ENCODE peak calls at places on chromosomes 3 and 15, in eight cellular contexts. S, O, U, W, Q, K, M and I are unnamed samples.

GRCh38 chr3:45455040-45455439 is 66.7 kb downstream of the LARS2 start:
- DNase-seq in S (no peak), O (no peak), U (no peak), W (no peak), Q (no peak), K (no peak), M (no peak), I (no peak)

GRCh38 chr15:55267401-55268053 is 22.1 kb downstream of the RAB27A start:
- DNase-seq in S (peak; percentile 20), O (peak; percentile 57), U (no peak), W (no peak), Q (no peak), K (no peak), M (peak; percentile 72), I (peak; percentile 66)

GRCh38 chr3:23944861-23945652 is at the start of gene NR1D2:
- DNase-seq in S (peak; percentile 79), O (peak; percentile 90), U (peak; percentile 77), W (peak; percentile 72), Q (peak; percentile 85), K (peak; percentile 96), M (peak; percentile 83), I (peak; percentile 90)

GRCh38 chr3:160400048-160400630 is 689 bp downstream of the SMC4 start:
- DNase-seq in S (no peak), O (peak; percentile 56), U (peak; percentile 49), W (peak; percentile 13), Q (peak; percentile 61), K (peak; percentile 57), M (peak; percentile 55), I (peak; percentile 71)

GRCh38 chr15:38187646-38188313 is 64.9 kb upstream of the SPRED1 start:
- DNase-seq in S (no peak), O (no peak), U (no peak), W (no peak), Q (no peak), K (no peak), M (no peak), I (no peak)

GRCh38 chr3:177410734-177411133 is 213.5 kb upstream of the TBL1XR1 start:
- DNase-seq in S (no peak), O (no peak), U (peak; percentile 97), W (no peak), Q (no peak), K (no peak), M (no peak), I (no peak)

GRCh38 chr15:100291106-100291505 is 50.7 kb downstream of the ADAMTS17 start:
- DNase-seq in S (no peak), O (no peak), U (no peak), W (no peak), Q (no peak), K (no peak), M (no peak), I (no peak)

GRCh38 chr3:169478566-169479313 is 184.8 kb downstream of the MECOM start:
- DNase-seq in S (no peak), O (no peak), U (no peak), W (no peak), Q (peak; percentile 57), K (no peak), M (no peak), I (no peak)

GRCh38 chr15:95763426-95763825 is 567.1 kb upstream of the NR2F2 start:
- DNase-seq in S (no peak), O (no peak), U (no peak), W (no peak), Q (no peak), K (no peak), M (no peak), I (no peak)

GRCh38 chr3:5616873-5617272 is 429.4 kb downstream of the EDEM1 start:
- DNase-seq in S (no peak), O (no peak), U (no peak), W (no peak), Q (no peak), K (no peak), M (no peak), I (no peak)

GRCh38 chr15:76999996-77000395 is 5.1 kb downstream of the PSTPIP1 start:
- DNase-seq in S (no peak), O (no peak), U (no peak), W (no peak), Q (no peak), K (no peak), M (peak; percentile 47), I (peak; percentile 37)

GRCh38 chr3:34364345-34364744 is 565.9 kb downstream of the PDCD6IP start:
- DNase-seq in S (no peak), O (no peak), U (no peak), W (no peak), Q (peak; percentile 27), K (peak; percentile 41), M (no peak), I (no peak)

GRCh38 chr15:50576156-50576555 is 29.7 kb upstream of the USP50 start:
- DNase-seq in S (no peak), O (no peak), U (no peak), W (no peak), Q (no peak), K (no peak), M (no peak), I (no peak)

GRCh38 chr15:77069521-77070121 is 1.3 kb downstream of the TSPAN3 start:
- DNase-seq in S (peak; percentile 22), O (peak; percentile 41), U (no peak), W (no peak), Q (peak; percentile 60), K (no peak), M (no peak), I (no peak)

GRCh38 chr3:5504135-5504534 is 316.6 kb downstream of the EDEM1 start:
- DNase-seq in S (no peak), O (no peak), U (no peak), W (no peak), Q (no peak), K (no peak), M (no peak), I (no peak)

GRCh38 chr3:61560452-61561373 is 658 bp upstream of the PTPRG start:
- DNase-seq in S (peak; percentile 90), O (peak; percentile 90), U (peak; percentile 17), W (peak; percentile 30), Q (peak; percentile 76), K (peak; percentile 90), M (peak; percentile 27), I (peak; percentile 91)

GRCh38 chr15:100338971-100339444 is 2.8 kb downstream of the ADAMTS17 start:
- DNase-seq in S (no peak), O (peak; percentile 62), U (peak; percentile 39), W (peak; percentile 28), Q (peak; percentile 29), K (peak; percentile 87), M (peak; percentile 53), I (peak; percentile 60)

GRCh38 chr3:136984837-136985236 is 27.1 kb downstream of the IL20RB start:
- DNase-seq in S (no peak), O (peak; percentile 32), U (no peak), W (no peak), Q (no peak), K (no peak), M (no peak), I (no peak)

GRCh38 chr3:177590826-177591225 is 393.5 kb upstream of the TBL1XR1 start:
- DNase-seq in S (no peak), O (no peak), U (no peak), W (no peak), Q (no peak), K (no peak), M (no peak), I (no peak)

GRCh38 chr3:15315003-15315402 is 17.4 kb downstream of the SH3BP5 start:
- DNase-seq in S (no peak), O (no peak), U (no peak), W (no peak), Q (no peak), K (no peak), M (no peak), I (no peak)

GRCh38 chr3:194720048-194720447 is 34.4 kb downstream of the FAM43A start:
- DNase-seq in S (no peak), O (no peak), U (no peak), W (no peak), Q (no peak), K (no peak), M (no peak), I (no peak)

GRCh38 chr3:11187678-11188077 is 33.4 kb downstream of the HRH1 start:
- DNase-seq in S (no peak), O (no peak), U (no peak), W (no peak), Q (no peak), K (no peak), M (no peak), I (no peak)

GRCh38 chr3:136495213-136495612 is 245.1 kb downstream of the PCCB start:
- DNase-seq in S (no peak), O (no peak), U (no peak), W (no peak), Q (no peak), K (no peak), M (no peak), I (no peak)

GRCh38 chr15:40911139-40911538 is 16.9 kb downstream of the VPS18 start:
- DNase-seq in S (no peak), O (no peak), U (no peak), W (no peak), Q (no peak), K (peak; percentile 59), M (no peak), I (no peak)

GRCh38 chr3:96631050-96631449 is 183.3 kb upstream of the EPHA6 start:
- DNase-seq in S (no peak), O (no peak), U (no peak), W (no peak), Q (no peak), K (no peak), M (no peak), I (no peak)

GRCh38 chr15:73979636-73980035 is 12.5 kb downstream of the STOML1 start:
- DNase-seq in S (no peak), O (no peak), U (no peak), W (no peak), Q (no peak), K (no peak), M (no peak), I (no peak)

GRCh38 chr3:17945799-17946381 is 203.5 kb upstream of the TBC1D5 start:
- DNase-seq in S (no peak), O (no peak), U (no peak), W (no peak), Q (no peak), K (peak; percentile 61), M (no peak), I (no peak)

GRCh38 chr3:150090006-150090405 is 119.3 kb upstream of the PFN2 start:
- DNase-seq in S (no peak), O (no peak), U (no peak), W (no peak), Q (no peak), K (no peak), M (no peak), I (no peak)

GRCh38 chr15:93649691-93650235 is 560.8 kb upstream of the RGMA start:
- DNase-seq in S (no peak), O (no peak), U (no peak), W (no peak), Q (no peak), K (no peak), M (no peak), I (no peak)

GRCh38 chr3:71119171-71119570 is 464.4 kb downstream of the FOXP1 start:
- DNase-seq in S (no peak), O (no peak), U (no peak), W (no peak), Q (no peak), K (no peak), M (no peak), I (no peak)

GRCh38 chr15:101500865-101501551 is 11.5 kb upstream of the PCSK6 start:
- DNase-seq in S (no peak), O (no peak), U (no peak), W (no peak), Q (no peak), K (no peak), M (no peak), I (no peak)

GRCh38 chr3:125161607-125162219 is 50.8 kb downstream of the SLC12A8 start:
- DNase-seq in S (no peak), O (peak; percentile 55), U (no peak), W (no peak), Q (no peak), K (peak; percentile 49), M (no peak), I (peak; percentile 58)

GRCh38 chr15:84598993-84599392 is 1.8 kb upstream of the ZSCAN2 start:
- DNase-seq in S (peak; percentile 22), O (no peak), U (peak; percentile 25), W (no peak), Q (peak; percentile 79), K (peak; percentile 60), M (peak; percentile 56), I (no peak)

GRCh38 chr3:37301980-37302379 is 127.6 kb upstream of the LRRFIP2 start:
- DNase-seq in S (no peak), O (no peak), U (no peak), W (no peak), Q (no peak), K (no peak), M (no peak), I (no peak)